ENCODE peak calls at places on chromosomes 12 and 14, in nine cellular contexts. C is fibroblast of villous mesenchyme, D is lower lobe of right lung, H is GM12865, U is BE2C, O is fibroblast of pulmonary artery, Q is cardiac fibroblast, E is astrocyte, P is AG10803. G is an unnamed sample.

GRCh38 chr14:37363661-37364060 is 165.9 kb downstream of the MIPOL1 start:
- DNase-seq in C (no peak), D (no peak), H (no peak), U (no peak), O (no peak), Q (no peak), E (no peak), P (no peak), G (no peak)

GRCh38 chr14:76639606-76640272 is 121.5 kb upstream of the VASH1 start:
- DNase-seq in C (no peak), D (no peak), H (no peak), U (no peak), O (no peak), Q (no peak), E (no peak), P (no peak), G (no peak)

GRCh38 chr14:103802353-103802752 is 45.0 kb downstream of the PPP1R13B start:
- DNase-seq in C (no peak), D (no peak), H (no peak), U (no peak), O (no peak), Q (no peak), E (no peak), P (no peak), G (no peak)

GRCh38 chr12:114480309-114481199 is 74.6 kb upstream of the TBX5 start:
- DNase-seq in C (peak), D (no peak), H (no peak), U (no peak), O (peak), Q (peak), E (no peak), P (peak), G (no peak)

GRCh38 chr12:25436206-25436912 is 116.7 kb downstream of the LMNTD1 start:
- DNase-seq in C (peak), D (no peak), H (peak), U (peak), O (peak), Q (peak), E (peak), P (peak), G (no peak)

GRCh38 chr12:67876305-67876915 is 112.8 kb upstream of the IFNG-AS1 start:
- DNase-seq in C (no peak), D (no peak), H (no peak), U (no peak), O (no peak), Q (no peak), E (no peak), P (no peak), G (no peak)

GRCh38 chr14:69990319-69990718 is 111.1 kb downstream of the SMOC1 start:
- DNase-seq in C (no peak), D (no peak), H (no peak), U (no peak), O (no peak), Q (no peak), E (no peak), P (no peak), G (no peak)

GRCh38 chr12:107369679-107370078 is 276.3 kb upstream of the CRY1 start:
- DNase-seq in C (no peak), D (no peak), H (peak), U (no peak), O (no peak), Q (no peak), E (no peak), P (no peak), G (no peak)

GRCh38 chr12:131895640-131896079 is 1.2 kb downstream of the ULK1 start:
- DNase-seq in C (peak), D (no peak), H (no peak), U (no peak), O (no peak), Q (no peak), E (no peak), P (no peak), G (no peak)

GRCh38 chr12:115312901-115313300 is 628.9 kb upstream of the TBX3 start:
- DNase-seq in C (no peak), D (no peak), H (no peak), U (no peak), O (no peak), Q (no peak), E (no peak), P (no peak), G (no peak)

GRCh38 chr12:5746496-5746895 is 198.6 kb downstream of the ANO2 start:
- DNase-seq in C (no peak), D (no peak), H (no peak), U (no peak), O (no peak), Q (no peak), E (no peak), P (no peak), G (no peak)

GRCh38 chr14:103104654-103105511 is 10.4 kb downstream of the EXOC3L4 start:
- DNase-seq in C (peak), D (peak), H (peak), U (peak), O (peak), Q (peak), E (peak), P (peak), G (no peak)

GRCh38 chr14:80764496-80764895 is 177.0 kb downstream of the CEP128 start:
- DNase-seq in C (peak), D (no peak), H (no peak), U (no peak), O (no peak), Q (no peak), E (peak), P (no peak), G (no peak)

GRCh38 chr12:31206038-31206670 is 119.8 kb downstream of the SINHCAF start:
- DNase-seq in C (peak), D (no peak), H (no peak), U (no peak), O (peak), Q (peak), E (peak), P (peak), G (no peak)

GRCh38 chr14:78614651-78615050 is 444.5 kb downstream of the NRXN3 start:
- DNase-seq in C (no peak), D (no peak), H (no peak), U (no peak), O (no peak), Q (no peak), E (no peak), P (no peak), G (no peak)

GRCh38 chr12:111753144-111753881 is 13.4 kb upstream of the ALDH2 start:
- DNase-seq in C (peak), D (peak), H (peak), U (peak), O (peak), Q (peak), E (no peak), P (peak), G (no peak)

GRCh38 chr12:110245278-110245868 is 35.7 kb upstream of the ATP2A2 start:
- DNase-seq in C (no peak), D (peak), H (peak), U (peak), O (no peak), Q (no peak), E (no peak), P (no peak), G (no peak)

GRCh38 chr12:31277081-31277480 is 48.9 kb downstream of the SINHCAF start:
- DNase-seq in C (no peak), D (no peak), H (no peak), U (no peak), O (no peak), Q (no peak), E (no peak), P (no peak), G (no peak)

GRCh38 chr12:80868576-80868975 is 69.2 kb downstream of the LIN7A start:
- DNase-seq in C (no peak), D (no peak), H (no peak), U (no peak), O (no peak), Q (no peak), E (no peak), P (no peak), G (no peak)

GRCh38 chr14:21039059-21039422 is 3.1 kb upstream of the RNASE7 start:
- DNase-seq in C (peak), D (peak), H (no peak), U (peak), O (peak), Q (peak), E (peak), P (peak), G (no peak)

GRCh38 chr14:96090441-96091148 is 51.4 kb downstream of the C14orf132 start:
- DNase-seq in C (peak), D (no peak), H (no peak), U (peak), O (peak), Q (peak), E (peak), P (peak), G (no peak)

GRCh38 chr14:92315050-92315785 is 7.7 kb upstream of the SLC24A4 start:
- DNase-seq in C (no peak), D (no peak), H (no peak), U (no peak), O (no peak), Q (no peak), E (no peak), P (no peak), G (no peak)

GRCh38 chr14:78245238-78245637 is 75.1 kb downstream of the NRXN3 start:
- DNase-seq in C (no peak), D (peak), H (no peak), U (no peak), O (no peak), Q (no peak), E (no peak), P (no peak), G (no peak)

GRCh38 chr12:73342733-73343132 is 1070.6 kb downstream of the TRHDE start:
- DNase-seq in C (no peak), D (no peak), H (no peak), U (no peak), O (no peak), Q (no peak), E (no peak), P (no peak), G (no peak)

GRCh38 chr14:90602088-90602687 is 205.4 kb downstream of the CALM1 start:
- DNase-seq in C (no peak), D (no peak), H (no peak), U (no peak), O (no peak), Q (no peak), E (no peak), P (no peak), G (no peak)

GRCh38 chr12:106581543-106582263 is 1.1 kb upstream of the RFX4 start:
- DNase-seq in C (peak), D (peak), H (no peak), U (no peak), O (peak), Q (peak), E (no peak), P (no peak), G (no peak)

GRCh38 chr12:49662998-49663843 is 39.9 kb downstream of the PRPF40B start:
- DNase-seq in C (peak), D (peak), H (peak), U (peak), O (peak), Q (peak), E (peak), P (peak), G (no peak)

GRCh38 chr12:79155703-79156102 is 291.1 kb downstream of the SYT1 start:
- DNase-seq in C (peak), D (no peak), H (no peak), U (no peak), O (peak), Q (peak), E (peak), P (peak), G (no peak)

GRCh38 chr12:67661311-67662011 is 12.9 kb downstream of the DYRK2 start:
- DNase-seq in C (peak), D (no peak), H (no peak), U (no peak), O (no peak), Q (peak), E (peak), P (peak), G (no peak)

GRCh38 chr12:103913100-103913499 is 17.1 kb upstream of the HSP90B1 start:
- DNase-seq in C (no peak), D (no peak), H (no peak), U (peak), O (no peak), Q (no peak), E (no peak), P (no peak), G (no peak)

GRCh38 chr14:32826404-32827082 is 112.1 kb upstream of the NPAS3 start:
- DNase-seq in C (peak), D (no peak), H (peak), U (peak), O (peak), Q (peak), E (peak), P (peak), G (no peak)

GRCh38 chr14:94677239-94677612 is 65.0 kb downstream of the SERPINA3 start:
- DNase-seq in C (no peak), D (no peak), H (no peak), U (no peak), O (no peak), Q (no peak), E (no peak), P (no peak), G (peak)

GRCh38 chr12:87233636-87234035 is 795.6 kb downstream of the C12orf50 start:
- DNase-seq in C (no peak), D (no peak), H (no peak), U (no peak), O (peak), Q (peak), E (peak), P (no peak), G (no peak)

GRCh38 chr12:85310456-85311076 is 30.5 kb downstream of the ALX1 start:
- DNase-seq in C (peak), D (no peak), H (peak), U (no peak), O (peak), Q (peak), E (no peak), P (peak), G (no peak)
- TF ChIP-seq CTCF in C (peak), D (peak), H (peak), U (peak), O (peak), Q (peak), E (peak), P (peak), G (peak)

GRCh38 chr14:106378191-106378590 is 851.8 kb downstream of the TMEM121 start:
- DNase-seq in C (no peak), D (no peak), H (no peak), U (no peak), O (no peak), Q (no peak), E (no peak), P (no peak), G (no peak)
- TF ChIP-seq CTCF in C (no peak), D (peak), H (peak), U (peak), O (no peak), Q (no peak), E (no peak), P (no peak), G (no peak)

DNA sequence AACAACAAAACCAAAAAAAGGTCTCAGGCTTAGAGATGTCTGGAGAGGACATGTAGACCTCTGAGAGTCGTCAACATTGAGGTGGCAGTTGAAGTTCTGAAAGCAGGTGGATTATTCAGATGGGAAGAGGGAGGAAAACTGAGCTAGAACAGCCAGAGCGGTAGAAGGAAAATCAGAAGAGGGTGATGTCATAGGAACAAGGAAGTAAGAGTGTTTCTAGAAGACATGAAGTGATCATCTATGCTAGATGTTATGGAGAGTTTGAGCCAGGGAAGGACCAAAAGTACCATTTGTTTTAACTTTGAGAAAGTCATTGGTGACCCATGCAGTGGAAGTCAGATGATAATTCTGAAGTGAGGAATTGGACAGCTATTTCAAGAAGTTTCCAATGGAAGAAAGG is 316.2 kb upstream of the RGS6 start:
- DNase-seq in C (no peak), D (no peak), H (no peak), U (no peak), O (no peak), Q (no peak), E (no peak), P (no peak), G (no peak)
- TF ChIP-seq CTCF in C (no peak), D (no peak), H (no peak), U (no peak), O (no peak), Q (no peak), E (no peak), P (no peak), G (no peak)

GRCh38 chr12:75922944-75923642 is 108.5 kb downstream of the PHLDA1 start:
- DNase-seq in C (no peak), D (no peak), H (no peak), U (no peak), O (no peak), Q (no peak), E (no peak), P (no peak), G (no peak)
- TF ChIP-seq CTCF in C (no peak), D (no peak), H (no peak), U (no peak), O (no peak), Q (no peak), E (no peak), P (no peak), G (no peak)

GRCh38 chr12:58416211-58416610 is 474.8 kb downstream of the ATP23 start:
- DNase-seq in C (peak), D (no peak), H (no peak), U (no peak), O (peak), Q (peak), E (peak), P (peak), G (no peak)
- TF ChIP-seq CTCF in C (peak), D (no peak), H (no peak), U (no peak), O (peak), Q (peak), E (peak), P (peak), G (no peak)

DNA sequence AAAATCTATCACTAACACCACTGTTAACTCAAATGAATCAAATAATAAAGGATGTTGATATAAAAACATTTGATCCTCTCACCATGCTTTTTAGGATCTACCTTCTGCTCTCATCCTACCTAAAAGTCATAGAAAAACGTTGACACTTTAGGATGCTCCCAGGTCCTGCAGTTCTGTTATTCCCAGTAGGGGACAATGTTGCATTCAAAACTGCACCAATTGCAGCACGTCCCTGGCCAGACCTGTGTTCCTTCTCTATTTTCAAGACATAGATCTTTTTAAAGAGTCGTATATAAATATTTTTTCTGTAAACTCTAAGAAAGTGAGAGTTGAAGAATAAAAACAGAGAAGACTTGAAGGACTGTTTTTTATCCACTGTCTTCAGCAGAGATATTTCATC is 8.8 kb downstream of the AICDA start:
- DNase-seq in C (no peak), D (no peak), H (no peak), U (no peak), O (no peak), Q (no peak), E (no peak), P (no peak), G (no peak)
- TF ChIP-seq CTCF in C (no peak), D (no peak), H (peak), U (no peak), O (peak), Q (peak), E (peak), P (no peak), G (peak)

GRCh38 chr14:99189201-99189801 is 82.7 kb downstream of the BCL11B start:
- DNase-seq in C (no peak), D (no peak), H (no peak), U (no peak), O (no peak), Q (no peak), E (no peak), P (no peak), G (no peak)

GRCh38 chr14:99192823-99193222 is 79.2 kb downstream of the BCL11B start:
- DNase-seq in C (no peak), D (no peak), H (no peak), U (no peak), O (no peak), Q (no peak), E (no peak), P (no peak), G (no peak)

GRCh38 chr14:99188721-99189120 is 83.3 kb downstream of the BCL11B start:
- DNase-seq in C (no peak), D (no peak), H (no peak), U (no peak), O (no peak), Q (no peak), E (no peak), P (no peak), G (no peak)

GRCh38 chr14:99191663-99192621 is 80.1 kb downstream of the BCL11B start:
- DNase-seq in C (peak), D (no peak), H (no peak), U (no peak), O (peak), Q (peak), E (peak), P (peak), G (no peak)

DNA sequence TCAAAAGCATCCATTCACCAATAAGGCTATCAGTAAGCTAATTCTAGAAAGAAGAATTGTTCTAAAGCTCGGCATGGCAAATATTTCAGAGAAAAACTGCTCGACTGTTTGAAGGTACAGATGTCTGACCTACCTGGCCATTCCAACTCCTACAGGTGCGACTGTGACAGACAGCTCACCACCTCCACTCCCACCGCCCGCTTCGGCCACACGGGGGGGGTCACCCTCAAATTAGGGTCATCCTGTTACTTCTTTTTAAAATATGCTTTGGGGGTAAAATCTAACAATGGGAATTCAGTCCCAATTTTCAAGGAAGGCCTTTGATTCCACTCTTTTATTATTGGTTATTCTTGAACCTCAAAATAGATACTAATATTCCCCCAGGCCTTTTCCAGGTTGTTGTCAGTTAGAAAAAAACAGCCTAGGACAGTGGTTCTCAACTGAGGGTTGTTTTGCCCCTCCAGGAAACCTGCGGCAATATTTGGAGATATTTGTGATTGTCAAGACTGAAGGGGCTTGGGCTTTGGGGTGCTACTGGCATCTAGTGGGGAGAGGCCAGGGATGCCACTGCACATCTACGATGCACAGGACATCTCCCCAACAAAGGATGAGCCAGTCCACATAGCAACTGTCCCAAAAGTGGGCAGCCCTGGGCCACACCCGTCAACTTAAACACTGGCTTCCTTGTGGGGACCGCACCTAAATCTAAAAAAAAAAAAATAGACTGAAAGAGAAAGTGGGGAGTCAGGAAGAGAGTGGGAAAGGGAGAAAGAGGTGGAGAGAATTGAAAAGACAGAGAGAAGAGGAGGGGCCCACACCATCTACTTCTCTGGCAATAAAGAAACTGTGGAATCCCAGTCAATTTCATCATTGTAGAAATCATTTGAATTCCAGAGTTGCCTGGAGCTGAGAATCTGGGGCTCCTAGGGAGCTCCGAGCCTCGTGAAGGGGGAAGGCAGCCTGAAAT is 81.0 kb downstream of the BCL11B start:
- DNase-seq in C (no peak), D (no peak), H (no peak), U (no peak), O (no peak), Q (no peak), E (no peak), P (no peak), G (no peak)
- TF ChIP-seq CTCF in C (no peak), D (no peak), H (no peak), U (no peak), O (no peak), Q (no peak), E (no peak), P (peak), G (peak)

G was measured in type B pancreatic cell.